ENCODE peak calls at places on chromosome 13, in nine cellular contexts. L is tibial artery, W is bronchial epithelial cell, R is RWPE1, U is colonic mucosa, T is mucosa of descending colon, I is cardiac fibroblast, J is right lobe of liver, K is brain microvascular endothelial cell. D is an unnamed sample.

GRCh38 chr13:29887030-29887557 is 36.7 kb upstream of the UBL3 start:
- DNase-seq in L (no peak), W (no peak), R (no peak), U (no peak), T (no peak), I (no peak), J (no peak), K (no peak), D (no peak)

GRCh38 chr13:28494861-28495585 is at the start of gene FLT1:
- DNase-seq in L (no peak), W (no peak), R (no peak), U (peak), T (peak), I (peak), J (peak), K (no peak), D (no peak)

GRCh38 chr13:75312884-75313520 is 169.0 kb downstream of the TBC1D4 start:
- DNase-seq in L (no peak), W (no peak), R (no peak), U (peak), T (no peak), I (no peak), J (no peak), K (no peak), D (no peak)

GRCh38 chr13:41554626-41555386 is 97.5 kb downstream of the RGCC start:
- DNase-seq in L (no peak), W (no peak), R (no peak), U (no peak), T (no peak), I (no peak), J (no peak), K (no peak), D (no peak)

GRCh38 chr13:98055623-98056022 is 87.3 kb upstream of the FARP1 start:
- DNase-seq in L (no peak), W (no peak), R (no peak), U (no peak), T (no peak), I (no peak), J (no peak), K (no peak), D (no peak)

GRCh38 chr13:97749174-97749573 is 204.3 kb upstream of the IPO5 start:
- DNase-seq in L (no peak), W (peak), R (peak), U (no peak), T (no peak), I (no peak), J (no peak), K (no peak), D (no peak)

GRCh38 chr13:39410089-39410901 is 192.7 kb downstream of the LHFPL6 start:
- DNase-seq in L (no peak), W (no peak), R (no peak), U (no peak), T (no peak), I (peak), J (no peak), K (no peak), D (peak)

GRCh38 chr13:39321578-39321977 is 281.4 kb downstream of the LHFPL6 start:
- DNase-seq in L (peak), W (no peak), R (no peak), U (no peak), T (no peak), I (peak), J (no peak), K (no peak), D (peak)

GRCh38 chr13:92175330-92175729 is 776.9 kb downstream of the GPC5 start:
- DNase-seq in L (no peak), W (no peak), R (no peak), U (peak), T (no peak), I (peak), J (no peak), K (peak), D (no peak)

GRCh38 chr13:32861304-32861703 is 154.9 kb upstream of the KL start:
- DNase-seq in L (no peak), W (no peak), R (no peak), U (no peak), T (no peak), I (no peak), J (no peak), K (no peak), D (no peak)
- TF ChIP-seq CTCF in L (no peak), W (no peak), R (no peak), U (no peak), T (no peak), I (no peak), J (no peak), K (no peak), D (no peak)

DNA sequence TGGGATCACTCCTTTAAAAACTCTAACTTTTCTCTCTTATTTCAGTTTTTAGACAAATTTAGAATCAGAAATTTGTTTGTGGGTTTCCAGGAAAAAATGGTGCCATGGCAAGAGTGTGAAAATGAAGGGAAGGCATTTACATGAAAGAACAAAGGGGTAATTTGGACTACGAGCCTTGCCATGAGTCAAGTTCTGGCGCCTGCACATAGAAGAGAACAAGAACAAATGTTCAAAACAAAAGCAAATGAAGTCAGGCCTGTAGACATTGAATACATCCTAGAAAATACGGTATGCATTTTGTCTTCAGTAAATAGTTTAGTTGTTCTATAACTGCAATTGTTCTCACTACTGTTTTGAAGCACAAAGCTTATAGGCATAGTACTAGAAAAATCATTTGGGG is 1390.5 kb downstream of the EFNB2 start:
- DNase-seq in L (no peak), W (no peak), R (no peak), U (no peak), T (no peak), I (no peak), J (no peak), K (no peak), D (no peak)
- TF ChIP-seq CTCF in L (no peak), W (no peak), R (no peak), U (no peak), T (no peak), I (no peak), J (no peak), K (no peak), D (no peak)

GRCh38 chr13:71672527-71672926 is 194.5 kb downstream of the DACH1 start:
- DNase-seq in L (no peak), W (no peak), R (no peak), U (no peak), T (no peak), I (peak), J (no peak), K (no peak), D (no peak)
- TF ChIP-seq CTCF in L (no peak), W (no peak), R (no peak), U (no peak), T (no peak), I (peak), J (no peak), K (peak), D (peak)

DNA sequence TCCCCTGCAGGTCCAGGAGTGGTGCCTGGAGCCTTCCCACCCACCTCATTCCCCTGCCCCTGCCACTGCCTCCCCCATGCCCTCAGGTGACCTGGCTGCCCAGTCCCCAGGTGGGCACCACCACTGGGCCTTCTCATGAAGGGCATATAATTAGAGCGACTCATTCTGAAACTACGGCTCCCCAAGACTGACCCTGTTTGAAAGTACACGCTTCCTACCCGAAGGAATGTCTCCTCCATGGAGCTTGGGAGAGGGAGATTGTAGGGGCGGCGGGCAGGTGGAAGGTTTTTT is 52.6 kb downstream of the GPR12 start:
- DNase-seq in L (no peak), W (no peak), R (no peak), U (no peak), T (no peak), I (no peak), J (no peak), K (no peak), D (no peak)
- TF ChIP-seq CTCF in L (no peak), W (no peak), R (peak), U (no peak), T (no peak), I (no peak), J (no peak), K (no peak), D (no peak)

DNA sequence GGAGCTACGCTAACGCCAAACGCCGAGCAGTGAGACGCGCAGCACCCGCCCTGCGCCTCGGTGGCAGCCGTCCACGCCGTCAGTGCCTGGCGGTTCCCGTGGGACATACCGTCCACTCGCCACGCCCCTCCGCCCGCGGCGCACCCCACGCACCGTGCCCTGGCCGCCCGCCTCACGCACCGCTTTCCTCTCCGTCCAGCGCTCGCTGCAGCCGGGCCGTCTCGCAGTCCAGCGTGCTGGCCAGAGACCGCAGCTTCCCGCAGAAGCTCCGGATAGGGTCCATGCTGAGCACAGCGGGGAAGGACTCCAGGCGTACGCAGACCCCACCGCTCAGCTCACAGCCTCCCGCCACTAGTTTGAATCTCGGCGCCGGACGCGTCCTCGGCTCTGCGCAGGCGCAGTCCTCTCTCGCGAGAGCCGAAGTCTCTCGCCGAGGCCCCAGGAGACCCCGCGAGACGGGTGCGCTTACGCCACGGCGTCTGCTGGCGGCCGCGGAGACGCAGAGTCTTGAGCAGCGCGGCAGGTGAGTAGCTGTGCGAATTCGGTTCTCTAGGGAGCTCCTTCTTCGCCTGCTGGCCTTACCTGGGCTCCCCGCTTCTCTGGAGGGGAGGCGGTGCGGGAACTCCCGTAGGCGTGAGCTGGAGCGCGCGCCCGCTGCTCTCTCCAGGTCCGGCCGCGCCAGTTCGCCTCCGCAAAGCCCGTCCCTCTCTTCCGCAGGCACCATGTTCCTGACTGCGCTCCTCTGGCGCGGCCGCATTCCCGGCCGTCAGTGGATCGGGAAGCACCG is at the start of the genes MRPL57 and SKA3:
- DNase-seq in L (peak), W (peak), R (peak), U (peak), T (peak), I (peak), J (peak), K (peak), D (peak)
- TF ChIP-seq CTCF in L (peak), W (no peak), R (no peak), U (no peak), T (no peak), I (peak), J (no peak), K (peak), D (no peak)

DNA sequence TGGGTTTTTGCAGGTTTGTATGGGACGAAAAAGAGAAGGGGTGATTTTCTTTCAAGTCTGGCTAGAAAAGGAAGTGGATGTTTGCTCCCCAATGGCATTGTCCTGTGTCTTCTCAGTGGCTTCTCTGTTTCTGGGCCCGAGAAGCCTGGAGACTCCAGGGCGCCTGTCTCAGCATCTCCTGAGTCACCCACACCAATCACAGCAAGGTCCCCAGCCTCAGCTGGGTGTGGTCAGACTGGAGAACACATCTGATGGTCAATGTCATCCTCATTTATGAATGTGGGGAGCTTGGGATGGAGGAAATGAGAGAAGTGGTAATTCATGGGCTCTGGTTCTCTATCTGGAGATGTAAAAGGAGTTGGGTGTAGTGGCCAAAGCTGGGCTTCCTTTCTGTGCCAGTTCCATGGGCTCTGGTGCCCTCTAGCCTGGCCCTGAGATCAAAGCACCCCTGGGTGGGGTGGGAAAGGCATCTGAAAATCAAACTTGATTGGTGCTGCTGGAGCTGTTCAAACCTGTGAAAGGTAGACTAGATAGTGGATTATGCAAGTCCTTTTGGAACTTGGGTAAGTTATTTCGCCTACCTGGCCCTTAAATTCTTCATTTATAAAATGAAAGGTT is 13.4 kb downstream of the RASL11A start:
- DNase-seq in L (peak), W (no peak), R (peak), U (peak), T (no peak), I (peak), J (peak), K (no peak), D (no peak)
- TF ChIP-seq CTCF in L (peak), W (peak), R (no peak), U (no peak), T (no peak), I (peak), J (peak), K (peak), D (peak)

GRCh38 chr13:105213512-105213911 is 1322.0 kb downstream of the EFNB2 start:
- DNase-seq in L (no peak), W (peak), R (no peak), U (no peak), T (no peak), I (no peak), J (no peak), K (no peak), D (no peak)

GRCh38 chr13:105202384-105202783 is 1333.1 kb downstream of the EFNB2 start:
- DNase-seq in L (no peak), W (peak), R (no peak), U (no peak), T (no peak), I (peak), J (no peak), K (peak), D (no peak)

DNA sequence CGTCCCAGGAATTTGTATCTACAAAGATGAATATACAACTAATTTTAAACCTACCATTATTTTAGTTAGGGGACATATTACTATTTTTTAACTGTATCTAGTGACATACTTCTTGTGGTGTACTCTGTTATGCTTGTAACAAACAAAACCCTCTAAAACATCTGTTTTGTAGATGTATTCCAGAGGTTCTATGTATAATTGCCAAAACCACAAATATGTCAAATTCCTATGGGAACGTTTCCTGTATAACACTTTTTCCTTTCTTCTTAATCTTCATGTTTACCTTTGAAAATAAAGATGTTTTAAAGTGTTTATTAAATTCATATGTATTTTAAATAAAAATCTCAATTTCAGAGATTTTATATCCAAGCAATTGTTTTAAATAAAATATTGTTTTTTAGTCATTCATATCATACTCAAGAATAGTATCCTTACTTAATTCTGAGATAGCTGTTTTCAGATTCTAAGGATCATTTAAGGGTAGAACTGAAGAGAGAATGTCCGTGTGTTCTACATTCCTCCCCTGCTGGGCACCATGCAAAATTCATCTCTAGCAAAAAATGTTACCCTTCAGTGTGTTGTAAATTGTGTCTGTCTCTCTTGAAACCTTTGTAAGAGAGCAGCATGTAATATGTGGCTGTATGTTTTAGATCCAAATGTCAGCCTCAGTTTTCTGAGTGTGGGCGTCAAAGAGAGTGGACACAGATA is 1327.7 kb downstream of the EFNB2 start:
- DNase-seq in L (no peak), W (no peak), R (no peak), U (no peak), T (no peak), I (peak), J (no peak), K (no peak), D (no peak)
- TF ChIP-seq CTCF in L (no peak), W (no peak), R (no peak), U (no peak), T (no peak), I (no peak), J (no peak), K (peak), D (no peak)

GRCh38 chr13:76882431-76882830 is 3.8 kb downstream of the KCTD12 start:
- DNase-seq in L (no peak), W (no peak), R (no peak), U (no peak), T (no peak), I (peak), J (no peak), K (peak), D (no peak)

GRCh38 chr13:76884571-76885202 is 1.5 kb downstream of the KCTD12 start:
- DNase-seq in L (no peak), W (peak), R (peak), U (peak), T (no peak), I (peak), J (no peak), K (no peak), D (no peak)

GRCh38 chr13:76885203-76886004 is 801 bp downstream of the KCTD12 start:
- DNase-seq in L (peak), W (peak), R (peak), U (peak), T (peak), I (peak), J (peak), K (peak), D (no peak)

GRCh38 chr13:76886005-76886291 is 257 bp downstream of the KCTD12 start:
- DNase-seq in L (no peak), W (no peak), R (no peak), U (no peak), T (no peak), I (no peak), J (no peak), K (no peak), D (no peak)

GRCh38 chr13:76884167-76884566 is 2.0 kb downstream of the KCTD12 start:
- DNase-seq in L (peak), W (peak), R (no peak), U (peak), T (peak), I (peak), J (peak), K (peak), D (no peak)
- TF ChIP-seq CTCF in L (no peak), W (peak), R (peak), U (no peak), T (peak), I (peak), J (no peak), K (peak), D (peak)

GRCh38 chr13:19591864-19592263 is 30.5 kb upstream of the TPTE2 start:
- DNase-seq in L (no peak), W (no peak), R (no peak), U (no peak), T (no peak), I (no peak), J (no peak), K (no peak), D (no peak)
- TF ChIP-seq CTCF in L (no peak), W (no peak), R (no peak), U (no peak), T (no peak), I (no peak), J (no peak), K (no peak), D (no peak)